ENCODE peak calls at places on chromosomes 1 and 21, in seven cellular contexts. U is H9, Z is neuronal stem cell, Y is IMR-90, L is mesenchymal stem cell, O is H1, A is trophoblast cell. T is an unnamed sample.

GRCh38 chr1:224929335-224930237 is at the start of gene DNAH14:
- DNase-seq in Y (peak; percentile 60), L (peak; percentile 84), Z (peak; percentile 43), O (peak; percentile 49), A (peak; percentile 87), U (peak; percentile 88), T (peak; percentile 92)

GRCh38 chr21:36350282-36350910 is 30.4 kb downstream of the MORC3 start:
- DNase-seq in U (no peak), Y (peak; percentile 81), L (peak; percentile 57), A (peak; percentile 85), O (no peak), Z (no peak), T (peak; percentile 24)

GRCh38 chr1:85115933-85116332 is 67.6 kb upstream of the MCOLN3 start:
- DNase-seq in U (no peak), Y (no peak), Z (no peak), L (no peak), A (no peak), O (no peak), T (no peak)

GRCh38 chr21:36694041-36694515 is 4.8 kb upstream of the SIM2 start:
- DNase-seq in Y (peak; percentile 65), A (peak; percentile 39), Z (no peak), L (no peak), U (no peak), O (no peak), T (peak; percentile 27)

GRCh38 chr1:14138627-14139026 is 438.6 kb downstream of the PRDM2 start:
- DNase-seq in L (no peak), O (no peak), U (no peak), Z (no peak), A (no peak), Y (no peak), T (no peak)

GRCh38 chr1:37776946-37777516 is 12.1 kb upstream of the EPHA10 start:
- DNase-seq in L (no peak), Z (no peak), O (no peak), Y (no peak), U (no peak), A (no peak), T (no peak)

GRCh38 chr1:109804660-109805059 is 40.9 kb upstream of the EPS8L3 start:
- DNase-seq in U (peak; percentile 10), L (no peak), A (no peak), Y (no peak), O (no peak), Z (no peak), T (no peak)

GRCh38 chr1:12610305-12610935 is 7.6 kb downstream of the DHRS3 start:
- DNase-seq in U (no peak), Y (peak; percentile 67), A (peak; percentile 80), Z (no peak), L (no peak), O (no peak), T (no peak)

GRCh38 chr1:94530373-94530878 is 11.1 kb downstream of the F3 start:
- DNase-seq in Y (no peak), L (no peak), O (no peak), U (no peak), A (no peak), Z (no peak), T (no peak)

GRCh38 chr1:173255214-173255813 is 48.2 kb upstream of the TNFSF4 start:
- DNase-seq in Y (peak; percentile 61), O (no peak), U (no peak), L (peak; percentile 53), Z (peak; percentile 23), A (peak; percentile 62), T (peak; percentile 51)

GRCh38 chr1:41728403-41729202 is 190.1 kb downstream of the HIVEP3 start:
- DNase-seq in Z (no peak), L (peak; percentile 23), O (no peak), U (no peak), A (peak; percentile 27), Y (no peak), T (no peak)

GRCh38 chr1:97412737-97413136 is 508.1 kb downstream of the DPYD start:
- DNase-seq in A (no peak), Z (no peak), L (no peak), U (no peak), O (no peak), Y (peak; percentile 18), T (no peak)

GRCh38 chr1:205248793-205249601 is 21.3 kb downstream of the TMCC2 start:
- DNase-seq in A (no peak), U (no peak), Y (peak; percentile 75), Z (no peak), L (peak; percentile 80), O (no peak), T (no peak)

GRCh38 chr1:1087351-1088035 is 13.4 kb upstream of the RNF223 start:
- DNase-seq in Z (no peak), L (no peak), U (no peak), Y (no peak), O (no peak), A (no peak), T (no peak)

GRCh38 chr1:87074001-87074795 is 159.8 kb downstream of the HS2ST1 start:
- DNase-seq in Y (no peak), O (no peak), U (no peak), A (peak; percentile 21), L (no peak), Z (no peak), T (no peak)

GRCh38 chr21:38773108-38774061 is 32.3 kb upstream of the ETS2 start:
- DNase-seq in L (peak; percentile 97), O (no peak), A (peak; percentile 87), Z (no peak), Y (peak; percentile 99), U (no peak), T (no peak)

GRCh38 chr1:117735045-117735992 is 129.5 kb downstream of the TENT5C start:
- DNase-seq in U (no peak), Z (no peak), L (peak; percentile 72), A (peak; percentile 58), Y (peak; percentile 61), O (no peak), T (peak; percentile 45)

GRCh38 chr1:114397601-114398000 is 113.4 kb downstream of the TRIM33 start:
- DNase-seq in A (no peak), U (no peak), Y (no peak), O (no peak), L (no peak), Z (no peak), T (no peak)

GRCh38 chr1:25657121-25657521 is 40.5 kb downstream of the MAN1C1 start:
- DNase-seq in A (peak; percentile 8), Y (no peak), L (no peak), Z (no peak), U (peak; percentile 12), O (no peak), T (no peak)

GRCh38 chr1:238912148-238912547 is 474.2 kb upstream of the CHRM3 start:
- DNase-seq in L (no peak), U (no peak), A (no peak), Y (no peak), O (no peak), Z (no peak), T (no peak)

GRCh38 chr1:238914346-238914745 is 472.0 kb upstream of the CHRM3 start:
- DNase-seq in L (no peak), O (no peak), A (no peak), U (no peak), Z (no peak), Y (no peak), T (no peak)

GRCh38 chr1:238913210-238913609 is 473.2 kb upstream of the CHRM3 start:
- DNase-seq in L (no peak), A (no peak), U (no peak), O (no peak), Z (no peak), Y (no peak), T (no peak)

GRCh38 chr1:238916828-238917227 is 469.5 kb upstream of the CHRM3 start:
- DNase-seq in O (no peak), Z (no peak), L (no peak), A (no peak), Y (no peak), U (no peak), T (no peak)
- H3K18ac ChIP-seq in O (no peak overlapping the region), Z (no peak overlapping the region), L (no peak overlapping the region), A (no peak overlapping the region), Y (no peak overlapping the region), U (no peak overlapping the region), T (no peak overlapping the region)

GRCh38 chr1:43221256-43221778 is 48.5 kb upstream of the TMEM125 start:
- DNase-seq in U (no peak), L (no peak), A (no peak), O (no peak), Y (no peak), Z (no peak), T (no peak)
- H3K18ac ChIP-seq in U (no peak overlapping the region), L (no peak overlapping the region), A (no peak overlapping the region), O (no peak overlapping the region), Y (no peak overlapping the region), Z (no peak overlapping the region), T (no peak overlapping the region)

GRCh38 chr1:111253876-111254275 is 26.4 kb downstream of the CHI3L2 start:
- DNase-seq in L (no peak), U (no peak), O (no peak), Z (no peak), Y (no peak), A (no peak), T (no peak)
- H3K18ac ChIP-seq in L (no peak overlapping the region), U (no peak overlapping the region), O (no peak overlapping the region), Z (no peak overlapping the region), Y (no peak overlapping the region), A (no peak overlapping the region), T (no peak overlapping the region)

GRCh38 chr1:234881893-234882771 is 246.5 kb downstream of the TOMM20 start:
- DNase-seq in L (no peak), O (no peak), U (no peak), A (no peak), Y (no peak), Z (no peak), T (no peak)
- H3K18ac ChIP-seq in L (no peak overlapping the region), O (no peak overlapping the region), U (no peak overlapping the region), A (no peak overlapping the region), Y (no peak overlapping the region), Z (no peak overlapping the region), T (no peak overlapping the region)

GRCh38 chr21:46639489-46640386 is 4.3 kb downstream of the PRMT2 start:
- DNase-seq in L (peak; percentile 44), Z (no peak), Y (peak; percentile 16), U (no peak), O (no peak), A (peak; percentile 34), T (no peak)
- H3K18ac ChIP-seq in L (no peak overlapping the region), Z (no peak overlapping the region), Y (no peak overlapping the region), U (no peak overlapping the region), O (no peak overlapping the region), A (no peak overlapping the region), T (no peak overlapping the region)

T was measured in mesendoderm.